ENCODE peak calls at places on chromosomes 5 and 9, in nine cellular contexts. Z is testis; V is GM23248; K is breast epithelium; S is effector memory CD4-positive, alpha-beta T cell; Y is mammary epithelial cell; D is upper lobe of right lung; P is neuronal stem cell; W is pancreas. T is an unnamed sample.

GRCh38 chr9:37636511-37637474 is 14.0 kb upstream of the FRMPD1 start:
- DNase-seq in Z (peak; percentile 54), V (no peak), K (no peak), S (no peak), Y (no peak), D (no peak), P (no peak), W (no peak), T (no peak)

GRCh38 chr5:16866795-16867584 is 69.1 kb downstream of the MYO10 start:
- DNase-seq in Z (peak; percentile 50), V (no peak), K (no peak), S (no peak), Y (no peak), D (peak; percentile 72), P (peak; percentile 64), W (peak; percentile 46), T (no peak)

GRCh38 chr5:31192442-31192841 is 1.0 kb upstream of the CDH6 start:
- DNase-seq in Z (no peak), V (no peak), K (no peak), S (no peak), Y (no peak), D (no peak), P (no peak), W (no peak), T (no peak)

GRCh38 chr5:58455066-58455465 is 4.8 kb downstream of the PLK2 start:
- DNase-seq in Z (no peak), V (peak; percentile 44), K (no peak), S (no peak), Y (no peak), D (no peak), P (no peak), W (no peak), T (no peak)

GRCh38 chr9:37197158-37198033 is 77.0 kb downstream of the ZCCHC7 start:
- DNase-seq in Z (no peak), V (peak; percentile 24), K (no peak), S (no peak), Y (peak; percentile 87), D (no peak), P (no peak), W (no peak), T (no peak)

GRCh38 chr5:111070272-111071134 is 1.0 kb upstream of the TSLP start:
- DNase-seq in Z (peak; percentile 47), V (peak; percentile 56), K (no peak), S (no peak), Y (no peak), D (peak; percentile 71), P (peak; percentile 49), W (no peak), T (no peak)

GRCh38 chr5:58127132-58127485 is 332.8 kb downstream of the PLK2 start:
- DNase-seq in Z (no peak), V (no peak), K (no peak), S (no peak), Y (no peak), D (no peak), P (no peak), W (no peak), T (no peak)

GRCh38 chr9:93326654-93327053 is 124.8 kb upstream of the FAM120A start:
- DNase-seq in Z (no peak), V (no peak), K (no peak), S (no peak), Y (no peak), D (no peak), P (no peak), W (no peak), T (no peak)

GRCh38 chr9:114425126-114425525 is 37.3 kb upstream of the AKNA start:
- DNase-seq in Z (no peak), V (no peak), K (no peak), S (no peak), Y (no peak), D (peak; percentile 48), P (no peak), W (no peak), T (no peak)

GRCh38 chr9:122695696-122696095 is 20.8 kb downstream of the OR1L3 start:
- DNase-seq in Z (no peak), V (peak; percentile 45), K (no peak), S (no peak), Y (peak; percentile 22), D (no peak), P (no peak), W (no peak), T (no peak)

GRCh38 chr5:119347996-119348395 is 7.8 kb upstream of the TNFAIP8 start:
- DNase-seq in Z (no peak), V (peak; percentile 82), K (no peak), S (no peak), Y (no peak), D (no peak), P (no peak), W (no peak), T (no peak)

GRCh38 chr5:134905246-134905996 is 490 bp downstream of the PCBD2 start:
- DNase-seq in Z (peak; percentile 71), V (peak; percentile 78), K (no peak), S (peak; percentile 43), Y (peak; percentile 65), D (no peak), P (peak; percentile 36), W (no peak), T (peak; percentile 68)

GRCh38 chr5:173793677-173794570 is 94.2 kb upstream of the CPEB4 start:
- DNase-seq in Z (no peak), V (no peak), K (no peak), S (no peak), Y (peak; percentile 37), D (peak; percentile 62), P (no peak), W (no peak), T (no peak)

GRCh38 chr9:127090341-127090985 is 32.0 kb downstream of the ANGPTL2 start:
- DNase-seq in Z (peak; percentile 76), V (no peak), K (no peak), S (no peak), Y (no peak), D (no peak), P (no peak), W (no peak), T (no peak)

GRCh38 chr9:33443047-33443446 is 4.3 kb downstream of the AQP3 start:
- DNase-seq in Z (no peak), V (no peak), K (peak; percentile 57), S (no peak), Y (peak; percentile 56), D (peak; percentile 77), P (no peak), W (no peak), T (no peak)
- H3K27ac ChIP-seq in Z (no peak overlapping the region), V (no peak overlapping the region), K (no peak overlapping the region), S (peak overlapping the region; percentile 8), Y (no peak overlapping the region), D (no peak overlapping the region), P (no peak overlapping the region), W (no peak overlapping the region), T (no peak overlapping the region)

DNA sequence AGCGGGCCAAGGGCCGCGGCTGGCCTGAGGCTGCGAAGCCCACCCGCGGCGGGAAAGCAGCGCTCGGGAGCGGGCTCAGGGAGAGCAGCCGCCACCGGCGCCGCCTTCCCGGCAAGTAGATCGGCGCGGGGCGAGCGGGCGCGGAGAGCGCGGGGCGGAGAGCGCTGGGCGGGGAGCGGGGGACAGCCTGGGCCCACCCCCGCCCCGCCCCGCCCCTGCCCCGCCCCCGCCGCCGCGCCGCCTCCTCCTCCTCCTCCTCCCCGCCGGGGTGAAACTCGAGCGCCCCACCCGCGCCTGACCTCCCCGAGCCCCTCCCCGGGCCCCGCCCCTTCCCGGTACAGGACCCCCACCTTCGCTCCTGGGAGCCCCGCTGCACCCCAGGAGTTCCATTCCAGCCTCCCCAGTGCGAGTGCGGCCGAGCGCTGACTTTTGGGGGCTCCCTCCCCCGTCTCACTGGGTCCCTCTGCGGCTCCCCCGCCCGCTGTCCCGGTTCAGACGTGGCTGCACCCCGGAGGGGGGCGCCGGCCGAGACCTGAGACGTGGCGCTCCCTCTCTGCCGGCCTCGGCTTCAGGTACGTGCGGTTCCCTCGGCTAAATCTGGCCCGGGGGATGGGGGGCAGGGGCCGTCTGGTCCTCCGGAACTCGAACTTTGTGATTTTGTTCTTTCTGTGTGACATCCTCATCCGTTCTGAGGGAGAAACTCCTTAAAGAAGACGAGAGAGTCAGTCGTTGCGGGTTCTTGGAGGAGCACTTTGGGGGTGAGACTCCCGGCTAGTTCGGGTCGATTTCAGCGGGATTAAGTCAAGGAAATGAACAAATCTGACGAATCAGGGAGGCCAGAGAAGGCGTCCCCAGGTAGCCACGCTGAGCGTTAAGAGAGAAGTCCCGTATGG is at the start of gene SEMA5A:
- DNase-seq in Z (peak; percentile 64), V (peak; percentile 86), K (peak; percentile 69), S (peak; percentile 41), Y (peak; percentile 74), D (peak; percentile 90), P (peak; percentile 73), W (peak; percentile 78), T (peak; percentile 50)
- H3K4me3 ChIP-seq in Z (peak within 1 kb of the TSS; percentile 57), V (peak within 1 kb of the TSS; percentile 84), K (peak within 1 kb of the TSS; percentile 73), S (peak within 1 kb of the TSS; percentile 48), Y (peak within 1 kb of the TSS; percentile 86), D (peak within 1 kb of the TSS; percentile 56), P (peak within 1 kb of the TSS; percentile 55), W (peak within 1 kb of the TSS; percentile 79), T (no peak within 1 kb of the TSS)

GRCh38 chr9:8781447-8781846 is 981.9 kb upstream of the DMAC1 start:
- DNase-seq in Z (no peak), V (no peak), K (no peak), S (no peak), Y (no peak), D (no peak), P (no peak), W (no peak), T (no peak)

GRCh38 chr9:8784813-8785212 is 985.2 kb upstream of the DMAC1 start:
- DNase-seq in Z (no peak), V (no peak), K (no peak), S (no peak), Y (no peak), D (no peak), P (no peak), W (no peak), T (no peak)

GRCh38 chr9:8783999-8784398 is 984.4 kb upstream of the DMAC1 start:
- DNase-seq in Z (no peak), V (no peak), K (no peak), S (no peak), Y (no peak), D (no peak), P (no peak), W (no peak), T (no peak)

GRCh38 chr9:8780386-8780785 is 980.8 kb upstream of the DMAC1 start:
- DNase-seq in Z (no peak), V (no peak), K (no peak), S (no peak), Y (no peak), D (no peak), P (no peak), W (no peak), T (no peak)

DNA sequence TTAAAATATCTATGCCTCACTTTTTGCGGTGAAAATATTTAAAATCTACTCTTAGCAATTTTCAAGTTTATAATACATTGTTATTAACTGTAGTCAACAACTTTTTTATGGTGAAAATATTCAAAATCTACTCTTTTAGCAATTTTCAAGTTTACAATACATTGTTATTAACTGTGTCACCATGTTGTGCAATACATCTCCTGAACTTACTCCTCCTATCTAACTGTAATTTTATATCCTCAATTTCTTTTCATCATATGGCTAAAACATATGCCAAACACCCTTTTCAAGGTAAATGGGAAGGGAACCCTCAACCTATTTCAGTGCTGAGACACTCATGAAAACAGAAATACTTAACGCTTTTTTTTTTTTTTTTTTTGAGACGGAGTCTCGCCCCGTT is 982.7 kb upstream of the DMAC1 start:
- DNase-seq in Z (no peak), V (no peak), K (no peak), S (no peak), Y (no peak), D (no peak), P (no peak), W (no peak), T (no peak)
- H3K4me1 ChIP-seq in Z (no peaks in the 10 kb centered on the region), V (no peaks in the 10 kb centered on the region), K (no peaks in the 10 kb centered on the region), S (no peaks in the 10 kb centered on the region), Y (no peaks in the 10 kb centered on the region), D (no peaks in the 10 kb centered on the region), P (peaks cover 48% of the 10 kb centered on the region), W (no peaks in the 10 kb centered on the region), T (no peaks in the 10 kb centered on the region)

GRCh38 chr5:98638701-98639100 is 134.8 kb upstream of the RGMB start:
- DNase-seq in Z (peak; percentile 18), V (peak; percentile 78), K (no peak), S (no peak), Y (no peak), D (no peak), P (no peak), W (no peak), T (no peak)
- H3K27ac ChIP-seq in Z (no peak overlapping the region), V (no peak overlapping the region), K (no peak overlapping the region), S (no peak overlapping the region), Y (no peak overlapping the region), D (no peak overlapping the region), P (no peak overlapping the region), W (no peak overlapping the region), T (no peak overlapping the region)